ENCODE peak calls at places on chromosomes 3 and 15, in ten cellular contexts. W is lower leg skin; V is ovary; H is mammary epithelial cell; T is lung; S is left ventricle myocardium inferior; Z is heart right ventricle; D is CD8-positive, alpha-beta T cell; P is MCF 10A; C is Peyer's patch. O is an unnamed sample.

GRCh38 chr3:76487446-76487845 is 552.5 kb upstream of the ROBO2 start:
- DNase-seq in W (no peak), V (no peak), H (no peak), T (no peak), S (no peak), Z (no peak), D (no peak), P (no peak), C (no peak), O (no peak)

GRCh38 chr3:81799403-81799802 is 38.0 kb upstream of the GBE1 start:
- DNase-seq in W (no peak), V (no peak), H (no peak), T (no peak), S (no peak), Z (no peak), D (no peak), P (peak), C (no peak), O (no peak)

GRCh38 chr3:172448661-172449467 is 608 bp upstream of the GHSR start:
- DNase-seq in W (no peak), V (no peak), H (no peak), T (no peak), S (no peak), Z (no peak), D (no peak), P (no peak), C (no peak), O (no peak)

GRCh38 chr15:55649058-55649423 is 60.9 kb upstream of the PYGO1 start:
- DNase-seq in W (no peak), V (no peak), H (peak), T (no peak), S (no peak), Z (no peak), D (no peak), P (no peak), C (no peak), O (no peak)

GRCh38 chr15:94232107-94232506 is 746 bp downstream of the MCTP2 start:
- DNase-seq in W (no peak), V (no peak), H (no peak), T (no peak), S (no peak), Z (no peak), D (no peak), P (peak), C (no peak), O (no peak)

GRCh38 chr15:23565395-23566069 is at the start of gene MKRN3:
- DNase-seq in W (no peak), V (no peak), H (no peak), T (no peak), S (no peak), Z (no peak), D (peak), P (no peak), C (no peak), O (peak)

GRCh38 chr3:95151590-95151989 is 1088.7 kb downstream of the NSUN3 start:
- DNase-seq in W (no peak), V (no peak), H (no peak), T (no peak), S (no peak), Z (no peak), D (no peak), P (no peak), C (no peak), O (no peak)

GRCh38 chr3:101781166-101781565 is 2.2 kb downstream of the NXPE3 start:
- DNase-seq in W (no peak), V (no peak), H (no peak), T (no peak), S (no peak), Z (no peak), D (no peak), P (no peak), C (no peak), O (no peak)

GRCh38 chr15:27235689-27236088 is 264.7 kb downstream of the GABRG3 start:
- DNase-seq in W (no peak), V (no peak), H (no peak), T (no peak), S (no peak), Z (no peak), D (no peak), P (no peak), C (no peak), O (no peak)

GRCh38 chr3:46926039-46926438 is 48.5 kb downstream of the PTH1R start:
- DNase-seq in W (no peak), V (no peak), H (no peak), T (peak), S (no peak), Z (no peak), D (no peak), P (no peak), C (no peak), O (no peak)

GRCh38 chr15:98789020-98789419 is 140.7 kb downstream of the IGF1R start:
- DNase-seq in W (no peak), V (no peak), H (no peak), T (no peak), S (no peak), Z (no peak), D (no peak), P (no peak), C (no peak), O (no peak)

GRCh38 chr3:8303466-8303865 is 198.2 kb upstream of the LMCD1 start:
- DNase-seq in W (no peak), V (no peak), H (no peak), T (no peak), S (no peak), Z (no peak), D (no peak), P (no peak), C (no peak), O (no peak)

GRCh38 chr3:141659821-141660597 is 78.1 kb upstream of the RNF7 start:
- DNase-seq in W (peak), V (peak), H (peak), T (peak), S (peak), Z (peak), D (no peak), P (peak), C (no peak), O (peak)

GRCh38 chr3:163490119-163490518 is 1588.2 kb downstream of the SI start:
- DNase-seq in W (no peak), V (no peak), H (peak), T (no peak), S (no peak), Z (no peak), D (no peak), P (peak), C (no peak), O (peak)

GRCh38 chr3:125594581-125595011 is 701 bp downstream of the OSBPL11 start:
- DNase-seq in W (peak), V (peak), H (peak), T (no peak), S (peak), Z (no peak), D (no peak), P (no peak), C (peak), O (peak)

GRCh38 chr3:99172736-99173657 is 271.5 kb upstream of the DCBLD2 start:
- DNase-seq in W (peak), V (no peak), H (peak), T (peak), S (no peak), Z (peak), D (no peak), P (peak), C (no peak), O (peak)

GRCh38 chr3:25455316-25456232 is 27.5 kb downstream of the RARB start:
- DNase-seq in W (no peak), V (no peak), H (no peak), T (no peak), S (peak), Z (peak), D (no peak), P (no peak), C (no peak), O (no peak)

GRCh38 chr3:60403866-60404265 is 847.4 kb downstream of the FHIT start:
- DNase-seq in W (no peak), V (no peak), H (no peak), T (no peak), S (no peak), Z (no peak), D (no peak), P (no peak), C (no peak), O (no peak)

GRCh38 chr3:196463478-196463756 is 31.2 kb upstream of the UBXN7 start:
- DNase-seq in W (no peak), V (no peak), H (no peak), T (no peak), S (no peak), Z (no peak), D (no peak), P (no peak), C (no peak), O (no peak)

GRCh38 chr3:40313975-40314860 is 4.7 kb downstream of the EIF1B start:
- DNase-seq in W (no peak), V (no peak), H (no peak), T (peak), S (no peak), Z (no peak), D (no peak), P (peak), C (no peak), O (no peak)

GRCh38 chr3:10498271-10498670 is 7.1 kb downstream of the ATP2B2 start:
- DNase-seq in W (no peak), V (no peak), H (no peak), T (no peak), S (no peak), Z (no peak), D (no peak), P (no peak), C (no peak), O (no peak)

GRCh38 chr3:7707192-7707591 is 794.4 kb upstream of the LMCD1 start:
- DNase-seq in W (no peak), V (no peak), H (no peak), T (peak), S (no peak), Z (no peak), D (no peak), P (no peak), C (no peak), O (no peak)

GRCh38 chr15:71812966-71813722 is 2.8 kb downstream of the NR2E3 start:
- DNase-seq in W (no peak), V (no peak), H (no peak), T (no peak), S (peak), Z (no peak), D (no peak), P (no peak), C (no peak), O (no peak)

GRCh38 chr3:8824238-8824637 is 54.8 kb upstream of the OXTR start:
- DNase-seq in W (no peak), V (no peak), H (no peak), T (no peak), S (no peak), Z (no peak), D (no peak), P (no peak), C (no peak), O (no peak)

GRCh38 chr3:9955067-9955502 is 2.9 kb upstream of the PRRT3 start:
- DNase-seq in W (no peak), V (no peak), H (no peak), T (no peak), S (no peak), Z (no peak), D (no peak), P (no peak), C (no peak), O (no peak)

GRCh38 chr3:141049681-141050080 is 1.5 kb upstream of the SPSB4 start:
- DNase-seq in W (no peak), V (no peak), H (no peak), T (peak), S (no peak), Z (no peak), D (no peak), P (no peak), C (no peak), O (no peak)

GRCh38 chr3:113746955-113747718 is at the start of gene ATP6V1A:
- DNase-seq in W (peak), V (peak), H (no peak), T (peak), S (peak), Z (peak), D (peak), P (no peak), C (peak), O (no peak)

GRCh38 chr3:56795097-56795806 is 6.5 kb downstream of the ARHGEF3 start:
- DNase-seq in W (peak), V (no peak), H (peak), T (peak), S (no peak), Z (no peak), D (no peak), P (peak), C (no peak), O (no peak)

GRCh38 chr3:38490288-38490860 is 5.8 kb upstream of the EXOG start:
- DNase-seq in W (no peak), V (no peak), H (no peak), T (no peak), S (no peak), Z (no peak), D (no peak), P (no peak), C (no peak), O (no peak)

GRCh38 chr3:154243353-154243752 is 80.9 kb downstream of the DHX36 start:
- DNase-seq in W (no peak), V (no peak), H (peak), T (no peak), S (no peak), Z (no peak), D (no peak), P (no peak), C (no peak), O (no peak)

GRCh38 chr3:174775603-174776002 is 83.5 kb upstream of the NAALADL2 start:
- DNase-seq in W (no peak), V (no peak), H (no peak), T (no peak), S (no peak), Z (peak), D (no peak), P (no peak), C (no peak), O (no peak)

GRCh38 chr3:178750639-178751038 is 214.4 kb downstream of the KCNMB2 start:
- DNase-seq in W (no peak), V (no peak), H (no peak), T (no peak), S (no peak), Z (no peak), D (no peak), P (no peak), C (no peak), O (no peak)

GRCh38 chr3:41430886-41431285 is 231.6 kb downstream of the CTNNB1 start:
- DNase-seq in W (no peak), V (no peak), H (no peak), T (no peak), S (no peak), Z (no peak), D (no peak), P (no peak), C (no peak), O (no peak)
- TF ChIP-seq CTCF in W (no peak), V (no peak), H (no peak), T (no peak), S (no peak), Z (no peak), D (no peak), P (no peak), C (no peak), O (no peak)

DNA sequence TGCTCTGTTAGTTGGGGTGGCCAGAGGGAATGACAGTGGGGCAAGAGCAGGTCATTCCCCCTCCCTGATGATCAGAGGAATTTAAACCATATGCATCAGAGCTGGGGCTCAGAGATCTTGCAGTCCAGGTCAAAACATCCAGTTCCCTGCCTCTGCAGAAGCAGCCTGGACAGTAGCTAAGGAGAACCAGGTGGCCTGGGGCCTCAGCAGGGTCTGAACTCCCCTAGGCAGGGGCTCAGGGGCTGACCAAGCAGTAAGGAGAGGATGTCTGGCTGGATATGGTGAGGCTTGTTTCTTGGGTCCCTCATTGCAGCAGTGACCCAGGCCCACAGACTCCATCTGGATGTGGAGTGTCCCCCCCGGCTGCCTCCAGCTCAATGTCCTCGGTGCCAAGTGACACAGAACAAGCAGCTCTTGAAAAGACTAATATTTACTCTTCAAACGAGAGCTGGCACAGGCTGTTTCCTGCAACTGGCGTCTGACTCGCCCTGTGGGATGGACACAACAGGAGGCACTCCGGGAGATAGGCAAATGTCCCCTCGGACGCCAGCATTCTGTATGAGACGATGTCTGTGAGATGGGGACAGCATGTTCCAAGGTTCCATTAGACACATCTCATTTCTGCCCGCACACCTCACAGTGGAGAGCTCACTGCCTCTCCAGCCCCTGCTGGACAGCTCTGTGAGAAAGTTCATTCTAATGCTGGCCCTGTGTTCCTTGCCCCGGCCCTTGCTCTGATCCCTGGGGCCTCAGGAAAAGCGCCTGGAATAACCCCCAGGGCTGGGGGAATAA is 37.1 kb downstream of the SEC22C start:
- DNase-seq in W (no peak), V (no peak), H (no peak), T (peak), S (peak), Z (peak), D (no peak), P (peak), C (no peak), O (no peak)
- TF ChIP-seq CTCF in W (no peak), V (no peak), H (no peak), T (no peak), S (peak), Z (no peak), D (no peak), P (no peak), C (peak), O (no peak)

GRCh38 chr3:63588897-63589296 is 63.6 kb upstream of the SNTN start:
- DNase-seq in W (no peak), V (no peak), H (no peak), T (no peak), S (no peak), Z (no peak), D (no peak), P (no peak), C (no peak), O (no peak)
- TF ChIP-seq CTCF in W (no peak), V (no peak), H (no peak), T (no peak), S (no peak), Z (no peak), D (no peak), P (no peak), C (peak), O (peak)

DNA sequence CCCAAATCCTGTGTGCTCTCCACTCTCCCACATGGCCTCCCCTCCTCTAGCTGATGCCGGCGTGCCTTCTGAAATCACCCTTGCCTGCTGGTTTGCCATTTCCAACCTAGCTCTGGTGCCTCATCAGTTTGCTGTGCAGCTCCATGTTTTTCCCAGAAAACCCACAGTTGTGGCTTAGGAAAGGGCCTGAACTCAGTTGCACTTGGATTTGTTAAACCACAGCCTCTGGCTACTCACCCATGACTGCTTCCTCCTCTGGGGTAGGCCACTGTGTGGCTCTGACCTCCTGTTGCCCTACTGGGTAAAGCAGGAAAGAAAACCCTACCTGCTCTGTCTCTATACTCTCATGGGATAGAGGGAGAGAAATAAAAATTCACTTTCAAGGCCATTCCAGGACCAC is 97.3 kb downstream of the DAPK2 start:
- DNase-seq in W (no peak), V (no peak), H (peak), T (no peak), S (no peak), Z (no peak), D (no peak), P (no peak), C (no peak), O (no peak)
- TF ChIP-seq CTCF in W (no peak), V (no peak), H (no peak), T (no peak), S (no peak), Z (no peak), D (no peak), P (no peak), C (no peak), O (no peak)

GRCh38 chr3:189652042-189652441 is 20.9 kb downstream of the TP63 start:
- DNase-seq in W (no peak), V (no peak), H (peak), T (no peak), S (no peak), Z (no peak), D (no peak), P (peak), C (no peak), O (peak)
- TF ChIP-seq CTCF in W (no peak), V (no peak), H (no peak), T (no peak), S (peak), Z (no peak), D (no peak), P (peak), C (peak), O (peak)

DNA sequence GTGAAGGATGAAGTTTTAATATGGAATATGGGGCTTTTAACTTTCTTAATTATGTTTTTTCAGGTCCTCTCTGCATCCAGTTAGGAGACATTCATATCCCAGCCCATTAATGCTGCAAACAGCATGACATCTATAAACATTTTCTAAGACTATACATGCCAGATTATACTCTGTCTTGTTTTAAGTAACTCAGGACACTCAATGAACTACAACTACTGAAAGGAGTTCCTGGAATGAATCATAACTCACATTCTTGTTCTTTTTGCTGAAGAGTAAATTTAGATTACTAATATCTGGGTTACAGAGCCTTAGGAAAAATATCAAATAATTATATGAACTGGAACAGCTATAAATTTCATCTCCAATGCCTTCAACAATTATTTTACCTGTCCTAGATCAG is 167.4 kb downstream of the STAG1 start:
- DNase-seq in W (no peak), V (no peak), H (no peak), T (no peak), S (no peak), Z (no peak), D (no peak), P (no peak), C (no peak), O (no peak)
- TF ChIP-seq CTCF in W (no peak), V (no peak), H (no peak), T (no peak), S (no peak), Z (no peak), D (no peak), P (no peak), C (no peak), O (no peak)

DNA sequence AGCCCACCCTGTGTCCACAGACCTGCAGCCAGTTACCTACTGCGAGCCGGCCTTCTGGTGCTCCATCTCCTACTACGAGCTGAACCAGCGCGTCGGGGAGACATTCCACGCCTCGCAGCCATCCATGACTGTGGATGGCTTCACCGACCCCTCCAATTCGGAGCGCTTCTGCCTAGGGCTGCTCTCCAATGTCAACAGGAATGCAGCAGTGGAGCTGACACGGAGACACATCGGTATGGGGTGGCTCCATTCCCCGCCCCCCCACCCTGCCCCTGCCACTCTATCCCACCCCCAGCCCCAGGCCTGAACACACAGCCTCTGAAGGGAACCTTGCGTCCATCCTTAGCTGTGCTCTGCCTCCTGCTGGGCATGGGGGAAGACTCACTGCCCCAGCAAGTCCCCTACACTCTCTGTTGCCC is 73.2 kb downstream of the AAGAB start:
- DNase-seq in W (peak), V (no peak), H (no peak), T (no peak), S (no peak), Z (no peak), D (no peak), P (no peak), C (peak), O (no peak)
- TF ChIP-seq CTCF in W (no peak), V (no peak), H (peak), T (no peak), S (peak), Z (no peak), D (no peak), P (no peak), C (no peak), O (no peak)

O was measured in neural crest cell.